ENCODE peak calls at places on chromosomes 13 and 19, in ten cellular contexts. C, G, M, D, U, T, X, A, Z and W are unnamed samples.

GRCh38 chr19:36140289-36141038 is 598 bp downstream of the CAPNS1 start:
- DNase-seq in U (peak), X (peak), G (peak), M (peak), Z (no peak), C (peak), A (no peak), T (no peak), D (peak), W (no peak)

GRCh38 chr19:7191946-7192691 is 102.1 kb downstream of the INSR start:
- DNase-seq in T (no peak), D (peak), A (peak), M (no peak), U (peak), X (peak), G (no peak), Z (no peak), C (peak), W (peak)

GRCh38 chr13:27926644-27927434 is 7.0 kb downstream of the PDX1 start:
- DNase-seq in G (no peak), A (no peak), U (no peak), M (no peak), X (no peak), Z (no peak), T (no peak), D (no peak), C (no peak), W (no peak)

GRCh38 chr13:48783181-48783630 is 129.5 kb downstream of the CYSLTR2 start:
- DNase-seq in M (no peak), D (no peak), X (peak), T (peak), G (peak), U (no peak), A (no peak), C (peak), Z (no peak), W (no peak)

GRCh38 chr13:108176685-108177274 is 38.6 kb downstream of the LIG4 start:
- DNase-seq in T (no peak), M (peak), Z (peak), A (peak), D (peak), X (no peak), U (peak), G (peak), C (no peak), W (no peak)

GRCh38 chr19:2039959-2040646 is 10.9 kb downstream of the MKNK2 start:
- DNase-seq in U (no peak), Z (no peak), D (no peak), C (no peak), X (no peak), M (no peak), A (no peak), T (no peak), G (no peak), W (no peak)

GRCh38 chr19:41304706-41305483 is 5.1 kb upstream of the CCDC97 start:
- DNase-seq in D (no peak), Z (no peak), X (no peak), C (no peak), U (no peak), M (no peak), G (no peak), T (no peak), A (no peak), W (no peak)

GRCh38 chr19:11797491-11797890 is 832 bp upstream of the ZNF491 start:
- DNase-seq in M (peak), U (peak), Z (peak), D (peak), X (peak), G (peak), A (peak), C (peak), T (peak), W (peak)

GRCh38 chr13:41137951-41138350 is 5.3 kb upstream of the KBTBD6 start:
- DNase-seq in C (no peak), G (peak), T (no peak), U (no peak), D (no peak), Z (no peak), M (no peak), A (no peak), X (peak), W (no peak)

GRCh38 chr13:46995874-46996273 is 99.0 kb upstream of the HTR2A start:
- DNase-seq in G (no peak), M (no peak), U (no peak), D (no peak), T (no peak), X (no peak), A (no peak), Z (no peak), C (no peak), W (no peak)

GRCh38 chr13:48236528-48237353 is 3.7 kb downstream of the ITM2B start:
- DNase-seq in A (no peak), Z (no peak), T (no peak), M (no peak), C (no peak), D (no peak), X (no peak), U (no peak), G (peak), W (no peak)

GRCh38 chr13:75372923-75373841 is 108.8 kb downstream of the TBC1D4 start:
- DNase-seq in G (peak), U (no peak), X (peak), T (no peak), M (no peak), A (no peak), Z (no peak), D (no peak), C (peak), W (no peak)

GRCh38 chr19:15396436-15396835 is 16.8 kb upstream of the AKAP8 start:
- DNase-seq in C (no peak), U (no peak), T (no peak), X (no peak), G (no peak), D (no peak), M (no peak), A (no peak), Z (no peak), W (no peak)

GRCh38 chr13:53017433-53017970 is 11.1 kb upstream of the OLFM4 start:
- DNase-seq in M (no peak), U (no peak), T (no peak), C (no peak), G (no peak), Z (no peak), X (no peak), A (no peak), D (no peak), W (no peak)

GRCh38 chr13:75196112-75196855 is 285.7 kb downstream of the TBC1D4 start:
- DNase-seq in A (no peak), X (no peak), Z (no peak), G (peak), M (no peak), U (no peak), C (no peak), T (no peak), D (no peak), W (no peak)

GRCh38 chr13:103898481-103898880 is 832.3 kb upstream of the SLC10A2 start:
- DNase-seq in Z (no peak), M (no peak), G (no peak), T (no peak), U (no peak), C (no peak), X (no peak), A (no peak), D (no peak), W (no peak)

GRCh38 chr19:5046339-5047039 is 77.6 kb downstream of the KDM4B start:
- DNase-seq in U (no peak), M (no peak), Z (no peak), C (no peak), A (no peak), G (no peak), T (peak), D (no peak), X (peak), W (no peak)

GRCh38 chr13:21123956-21124355 is 52.4 kb downstream of the SKA3 start:
- DNase-seq in C (no peak), A (no peak), X (no peak), Z (no peak), D (no peak), U (no peak), T (no peak), G (no peak), M (no peak), W (no peak)

GRCh38 chr13:27415116-27415515 is 9.3 kb upstream of the GTF3A start:
- DNase-seq in T (no peak), A (no peak), M (no peak), D (no peak), X (no peak), U (no peak), Z (no peak), G (no peak), C (no peak), W (no peak)

GRCh38 chr13:31242342-31242741 is 42.6 kb downstream of the B3GLCT start:
- DNase-seq in C (no peak), Z (no peak), M (no peak), A (no peak), G (peak), U (no peak), X (no peak), T (no peak), D (no peak), W (no peak)

GRCh38 chr13:113129480-113129879 is 6.9 kb downstream of the F10 start:
- DNase-seq in U (no peak), T (no peak), D (no peak), G (no peak), A (no peak), C (no peak), X (no peak), M (no peak), Z (no peak), W (no peak)

GRCh38 chr19:3389876-3390361 is 23.5 kb downstream of the NFIC start:
- DNase-seq in G (no peak), T (peak), C (peak), A (no peak), U (no peak), D (no peak), Z (no peak), X (no peak), M (no peak), W (no peak)

GRCh38 chr13:21616880-21617279 is 12.9 kb upstream of the MICU2 start:
- DNase-seq in D (no peak), C (no peak), G (no peak), T (no peak), U (no peak), X (peak), M (no peak), A (no peak), Z (no peak), W (no peak)

GRCh38 chr13:110388141-110388943 is 81.3 kb downstream of the COL4A2 start:
- DNase-seq in U (no peak), X (peak), M (no peak), T (no peak), Z (no peak), G (peak), C (no peak), A (no peak), D (no peak), W (no peak)

GRCh38 chr19:49391581-49392399 is 3.7 kb downstream of the KASH5 start:
- DNase-seq in M (peak), C (peak), Z (peak), T (peak), U (peak), G (peak), X (peak), D (peak), A (peak), W (peak)

GRCh38 chr19:18629166-18630088 is 7.4 kb upstream of the KLHL26 start:
- DNase-seq in D (no peak), Z (no peak), G (peak), U (no peak), T (no peak), A (no peak), X (no peak), M (no peak), C (peak), W (no peak)

GRCh38 chr13:32976046-32976781 is 40.0 kb upstream of the KL start:
- DNase-seq in T (no peak), X (no peak), Z (no peak), A (no peak), D (no peak), G (no peak), M (no peak), C (no peak), U (no peak), W (no peak)

GRCh38 chr19:47310323-47310722 is 662 bp downstream of the C5AR1 start:
- DNase-seq in X (no peak), U (no peak), D (no peak), A (no peak), C (no peak), T (no peak), M (no peak), Z (no peak), G (no peak), W (no peak)

GRCh38 chr19:58581227-58582141 is 8.3 kb upstream of the MZF1 start:
- DNase-seq in X (no peak), T (no peak), D (peak), G (peak), A (no peak), Z (no peak), C (peak), U (peak), M (peak), W (peak)

GRCh38 chr19:54271106-54271505 is 9.8 kb downstream of the LILRB2 start:
- DNase-seq in M (no peak), Z (no peak), G (no peak), A (no peak), U (no peak), T (no peak), D (no peak), X (no peak), C (peak), W (no peak)

GRCh38 chr13:53004605-53005004 is 24.0 kb upstream of the OLFM4 start:
- DNase-seq in X (no peak), G (no peak), M (no peak), A (no peak), U (no peak), Z (no peak), C (no peak), D (no peak), T (no peak), W (no peak)

GRCh38 chr19:8017808-8018207 is 12.4 kb upstream of the ELAVL1 start:
- DNase-seq in X (no peak), A (no peak), T (no peak), M (no peak), Z (no peak), C (no peak), D (peak), U (peak), G (no peak), W (peak)

GRCh38 chr13:77544365-77544764 is 8.9 kb downstream of the SCEL start:
- DNase-seq in A (no peak), U (no peak), Z (no peak), X (no peak), T (peak), M (no peak), G (peak), D (no peak), C (peak), W (no peak)

GRCh38 chr13:114108141-114108761 is 24.2 kb downstream of the RASA3 start:
- DNase-seq in A (no peak), T (no peak), C (no peak), X (no peak), Z (no peak), U (no peak), D (no peak), G (no peak), M (no peak), W (peak)

GRCh38 chr19:41399525-41399924 is 1.9 kb downstream of the BCKDHA start:
- DNase-seq in Z (no peak), T (no peak), G (no peak), X (no peak), C (no peak), D (no peak), U (no peak), A (no peak), M (no peak), W (no peak)

GRCh38 chr13:90594694-90595093 is 752.8 kb upstream of the MIR17HG start:
- DNase-seq in C (no peak), U (no peak), D (no peak), A (no peak), Z (no peak), G (peak), T (no peak), X (peak), M (no peak), W (no peak)

GRCh38 chr19:40257096-40257517 is 28.0 kb downstream of the AKT2 start:
- DNase-seq in C (peak), Z (no peak), G (no peak), U (no peak), M (no peak), T (no peak), X (no peak), A (no peak), D (no peak), W (no peak)

GRCh38 chr13:26022538-26023292 is 29.1 kb downstream of the SHISA2 start:
- DNase-seq in D (no peak), M (no peak), U (no peak), Z (no peak), G (peak), T (no peak), A (no peak), X (peak), C (peak), W (no peak)

GRCh38 chr13:66296875-66297274 is 933.3 kb downstream of the PCDH9 start:
- DNase-seq in T (no peak), D (no peak), C (no peak), U (no peak), G (no peak), M (no peak), X (no peak), Z (no peak), A (no peak), W (no peak)